ENCODE peak calls at places on chromosomes 11 and 22, in four cellular contexts. N, Q, I and E are unnamed samples.

GRCh38 chr22:20132686-20133246 is 1.2 kb downstream of the ZDHHC8 start:
- DNase-seq in N (no peak), Q (no peak), I (no peak), E (no peak)

GRCh38 chr11:33530824-33531223 is 169.8 kb downstream of the C11orf91 start:
- DNase-seq in N (no peak), Q (no peak), I (no peak), E (no peak)

GRCh38 chr11:63966444-63966843 is 8.0 kb upstream of the COX8A start:
- DNase-seq in N (no peak), Q (no peak), I (no peak), E (no peak)

GRCh38 chr11:88041679-88042078 is 133.6 kb downstream of the RAB38 start:
- DNase-seq in N (no peak), Q (no peak), I (no peak), E (no peak)

GRCh38 chr22:21947040-21948014 is 5.3 kb downstream of the PPM1F start:
- DNase-seq in N (no peak), Q (no peak), I (no peak), E (no peak)

GRCh38 chr11:20669833-20670684 is 673 bp downstream of the NELL1 start:
- DNase-seq in N (no peak), Q (peak; percentile 55), I (no peak), E (peak; percentile 58)

GRCh38 chr11:94544582-94544831 is 786 bp downstream of the FUT4 start:
- DNase-seq in N (no peak), Q (no peak), I (no peak), E (no peak)

GRCh38 chr11:128297111-128297651 is 290.2 kb downstream of the ETS1 start:
- DNase-seq in N (no peak), Q (no peak), I (no peak), E (no peak)

GRCh38 chr11:96178014-96178745 is 164.8 kb downstream of the MAML2 start:
- DNase-seq in N (no peak), Q (peak; percentile 51), I (no peak), E (no peak)